ENCODE peak calls at places on chromosomes 1 and 21, in four cellular contexts. N, D, M and X are unnamed samples.

GRCh38 chr1:81703736-81704463 is 96.8 kb upstream of the ADGRL2 start:
- DNase-seq in N (no peak), D (no peak), M (no peak), X (no peak)

GRCh38 chr1:16005597-16005996 is 1.6 kb downstream of the SRARP start:
- DNase-seq in N (no peak), D (no peak), M (no peak), X (no peak)

GRCh38 chr1:154490327-154490726 is 11.7 kb upstream of the TDRD10 start:
- DNase-seq in N (no peak), D (no peak), M (no peak), X (no peak)

GRCh38 chr1:201456499-201457309 is 12.3 kb downstream of the PHLDA3 start:
- DNase-seq in N (no peak), D (no peak), M (no peak), X (peak)

GRCh38 chr1:154910851-154911250 is 25.7 kb downstream of the PMVK start:
- DNase-seq in N (no peak), D (no peak), M (no peak), X (no peak)

GRCh38 chr21:41825216-41825615 is 53.9 kb downstream of the PRDM15 start:
- DNase-seq in N (no peak), D (no peak), M (no peak), X (no peak)

GRCh38 chr1:27142464-27142863 is 12.5 kb downstream of the SLC9A1 start:
- DNase-seq in N (no peak), D (no peak), M (peak), X (no peak)

GRCh38 chr1:239587066-239587465 is 200.7 kb downstream of the CHRM3 start:
- DNase-seq in N (no peak), D (no peak), M (no peak), X (no peak)

GRCh38 chr1:15830284-15830657 is 17.2 kb upstream of the SPEN start:
- DNase-seq in N (no peak), D (no peak), M (no peak), X (no peak)

GRCh38 chr1:225526878-225527277 is 99.0 kb upstream of the LBR start:
- DNase-seq in N (no peak), D (no peak), M (no peak), X (no peak)

GRCh38 chr1:236143104-236143948 is 987 bp downstream of the GPR137B start:
- DNase-seq in N (peak), D (no peak), M (no peak), X (no peak)

GRCh38 chr21:41160036-41160435 is 7.9 kb upstream of the BACE2 start:
- DNase-seq in N (no peak), D (no peak), M (no peak), X (no peak)

GRCh38 chr1:150151291-150152181 is 1.8 kb downstream of the PLEKHO1 start:
- DNase-seq in N (no peak), D (no peak), M (no peak), X (peak)

GRCh38 chr1:107588321-107588720 is 376.7 kb downstream of the VAV3 start:
- DNase-seq in N (no peak), D (no peak), M (no peak), X (no peak)

GRCh38 chr1:162388615-162389014 is 7.1 kb downstream of the C1orf226 start:
- DNase-seq in N (no peak), D (no peak), M (no peak), X (peak)

GRCh38 chr1:165387956-165388355 is 31.4 kb upstream of the LMX1A start:
- DNase-seq in N (no peak), D (no peak), M (no peak), X (no peak)

GRCh38 chr1:17377325-17377953 is 5.4 kb downstream of the PADI6 start:
- DNase-seq in N (no peak), D (no peak), M (no peak), X (peak)

GRCh38 chr1:47701741-47702515 is 264.1 kb downstream of the FOXD2 start:
- DNase-seq in N (no peak), D (no peak), M (no peak), X (no peak)

GRCh38 chr1:24639881-24640280 is 3.2 kb upstream of the SRRM1 start:
- DNase-seq in N (no peak), D (no peak), M (peak), X (no peak)

GRCh38 chr1:211843507-211844298 is 13.1 kb upstream of the LPGAT1 start:
- DNase-seq in N (no peak), D (no peak), M (no peak), X (no peak)

GRCh38 chr1:64965239-64966157 is 851 bp downstream of the JAK1 start:
- DNase-seq in N (no peak), D (peak), M (peak), X (peak)

GRCh38 chr1:36471830-36472641 is 7.9 kb upstream of the MRPS15 start:
- DNase-seq in N (no peak), D (peak), M (no peak), X (no peak)

GRCh38 chr1:20358761-20359263 is 68.1 kb downstream of the VWA5B1 start:
- DNase-seq in N (peak), D (peak), M (peak), X (peak)

GRCh38 chr1:90834354-90835171 is 117.5 kb upstream of the BARHL2 start:
- DNase-seq in N (peak), D (no peak), M (no peak), X (no peak)